ENCODE peak calls at places on chromosomes 6 and 20, in nine cellular contexts. One of them, this sample, is unnamed.

GRCh38 chr6:17334265-17334664 is 53.1 kb downstream of the RBM24 start:
- DNase-seq in NCI-H1092 treated with DMSO at 0.1 percent for 48 hours: no peak
- DNase-seq in posterior vena cava: no peak
- DNase-seq in GF-D8: no peak
- DNase-seq in M059J: peak; percentile 87
- DNase-seq in HTR-8/SVneo: no peak
- DNase-seq in NCI-H524 treated with DMSO at 0.1 percent for 48 hours: no peak
- DNase-seq in MCF 10A: peak; percentile 33
- DNase-seq in NCI-H1105: no peak
- DNase-seq in this sample: no peak

GRCh38 chr6:47414517-47415167 is 62.9 kb upstream of the CD2AP start:
- DNase-seq in MCF 10A: peak; percentile 37
- DNase-seq in NCI-H1092 treated with DMSO at 0.1 percent for 48 hours: no peak
- DNase-seq in GF-D8: no peak
- DNase-seq in NCI-H1105: no peak
- DNase-seq in NCI-H524 treated with DMSO at 0.1 percent for 48 hours: no peak
- DNase-seq in HTR-8/SVneo: no peak
- DNase-seq in posterior vena cava: no peak
- DNase-seq in M059J: peak; percentile 93
- DNase-seq in this sample: no peak

GRCh38 chr6:89997456-89998445 is 103.5 kb downstream of the GJA10 start:
- DNase-seq in M059J: peak; percentile 44
- DNase-seq in NCI-H1105: no peak
- DNase-seq in posterior vena cava: no peak
- DNase-seq in MCF 10A: no peak
- DNase-seq in GF-D8: no peak
- DNase-seq in HTR-8/SVneo: no peak
- DNase-seq in NCI-H1092 treated with DMSO at 0.1 percent for 48 hours: no peak
- DNase-seq in NCI-H524 treated with DMSO at 0.1 percent for 48 hours: no peak
- DNase-seq in this sample: no peak

GRCh38 chr6:39520411-39520810 is 197.9 kb upstream of the KCNK16 start:
- DNase-seq in posterior vena cava: no peak
- DNase-seq in HTR-8/SVneo: no peak
- DNase-seq in M059J: no peak
- DNase-seq in MCF 10A: no peak
- DNase-seq in NCI-H1092 treated with DMSO at 0.1 percent for 48 hours: no peak
- DNase-seq in NCI-H524 treated with DMSO at 0.1 percent for 48 hours: no peak
- DNase-seq in NCI-H1105: no peak
- DNase-seq in GF-D8: no peak
- DNase-seq in this sample: no peak

GRCh38 chr6:88629838-88630462 is 333.5 kb downstream of the RNGTT start:
- DNase-seq in NCI-H1105: peak; percentile 11
- DNase-seq in GF-D8: no peak
- DNase-seq in posterior vena cava: no peak
- DNase-seq in NCI-H1092 treated with DMSO at 0.1 percent for 48 hours: no peak
- DNase-seq in NCI-H524 treated with DMSO at 0.1 percent for 48 hours: no peak
- DNase-seq in MCF 10A: peak; percentile 3
- DNase-seq in HTR-8/SVneo: no peak
- DNase-seq in M059J: no peak
- DNase-seq in this sample: peak; percentile 8

GRCh38 chr6:13068558-13069210 is 259.7 kb downstream of the TBC1D7 start:
- DNase-seq in posterior vena cava: no peak
- DNase-seq in NCI-H524 treated with DMSO at 0.1 percent for 48 hours: no peak
- DNase-seq in GF-D8: peak; percentile 38
- DNase-seq in NCI-H1105: no peak
- DNase-seq in NCI-H1092 treated with DMSO at 0.1 percent for 48 hours: no peak
- DNase-seq in HTR-8/SVneo: no peak
- DNase-seq in M059J: no peak
- DNase-seq in MCF 10A: no peak
- DNase-seq in this sample: no peak

GRCh38 chr6:153231048-153231635 is 100.1 kb upstream of the RGS17 start:
- DNase-seq in GF-D8: no peak
- DNase-seq in NCI-H1105: no peak
- DNase-seq in HTR-8/SVneo: peak; percentile 32
- DNase-seq in NCI-H1092 treated with DMSO at 0.1 percent for 48 hours: peak; percentile 62
- DNase-seq in MCF 10A: peak; percentile 74
- DNase-seq in M059J: peak; percentile 29
- DNase-seq in NCI-H524 treated with DMSO at 0.1 percent for 48 hours: no peak
- DNase-seq in posterior vena cava: no peak
- DNase-seq in this sample: peak; percentile 23

GRCh38 chr6:167827588-167828324 is 1.0 kb downstream of the AFDN start:
- DNase-seq in GF-D8: no peak
- DNase-seq in MCF 10A: peak; percentile 57
- DNase-seq in NCI-H1105: peak; percentile 61
- DNase-seq in NCI-H1092 treated with DMSO at 0.1 percent for 48 hours: peak; percentile 74
- DNase-seq in posterior vena cava: peak; percentile 81
- DNase-seq in M059J: peak; percentile 68
- DNase-seq in NCI-H524 treated with DMSO at 0.1 percent for 48 hours: no peak
- DNase-seq in HTR-8/SVneo: peak; percentile 24
- DNase-seq in this sample: peak; percentile 8

GRCh38 chr6:32627831-32628230 is 9.4 kb upstream of the HLA-DQA1 start:
- DNase-seq in posterior vena cava: no peak
- DNase-seq in NCI-H1105: no peak
- DNase-seq in NCI-H1092 treated with DMSO at 0.1 percent for 48 hours: no peak
- DNase-seq in NCI-H524 treated with DMSO at 0.1 percent for 48 hours: no peak
- DNase-seq in GF-D8: no peak
- DNase-seq in M059J: peak; percentile 17
- DNase-seq in HTR-8/SVneo: no peak
- DNase-seq in MCF 10A: peak; percentile 34
- DNase-seq in this sample: no peak

GRCh38 chr20:47747663-47748031 is 37.6 kb downstream of the SULF2 start:
- DNase-seq in NCI-H1105: no peak
- DNase-seq in GF-D8: no peak
- DNase-seq in MCF 10A: no peak
- DNase-seq in M059J: no peak
- DNase-seq in NCI-H524 treated with DMSO at 0.1 percent for 48 hours: peak; percentile 22
- DNase-seq in posterior vena cava: no peak
- DNase-seq in NCI-H1092 treated with DMSO at 0.1 percent for 48 hours: no peak
- DNase-seq in HTR-8/SVneo: no peak
- DNase-seq in this sample: no peak

GRCh38 chr20:8749986-8750385 is 318.9 kb upstream of the PLCB4 start:
- DNase-seq in NCI-H524 treated with DMSO at 0.1 percent for 48 hours: no peak
- DNase-seq in posterior vena cava: no peak
- DNase-seq in MCF 10A: no peak
- DNase-seq in NCI-H1092 treated with DMSO at 0.1 percent for 48 hours: no peak
- DNase-seq in M059J: peak; percentile 44
- DNase-seq in GF-D8: no peak
- DNase-seq in HTR-8/SVneo: no peak
- DNase-seq in NCI-H1105: no peak
- DNase-seq in this sample: no peak

GRCh38 chr6:151501511-151502136 is 7.8 kb downstream of the CCDC170 start:
- DNase-seq in M059J: no peak
- DNase-seq in NCI-H1105: no peak
- DNase-seq in posterior vena cava: no peak
- DNase-seq in GF-D8: no peak
- DNase-seq in MCF 10A: no peak
- DNase-seq in NCI-H524 treated with DMSO at 0.1 percent for 48 hours: no peak
- DNase-seq in NCI-H1092 treated with DMSO at 0.1 percent for 48 hours: no peak
- DNase-seq in HTR-8/SVneo: no peak
- DNase-seq in this sample: no peak

GRCh38 chr6:51495016-51495805 is 592.2 kb downstream of the PKHD1 start:
- DNase-seq in GF-D8: no peak
- DNase-seq in NCI-H524 treated with DMSO at 0.1 percent for 48 hours: no peak
- DNase-seq in NCI-H1092 treated with DMSO at 0.1 percent for 48 hours: no peak
- DNase-seq in M059J: no peak
- DNase-seq in posterior vena cava: no peak
- DNase-seq in MCF 10A: no peak
- DNase-seq in NCI-H1105: no peak
- DNase-seq in HTR-8/SVneo: no peak
- DNase-seq in this sample: no peak

GRCh38 chr20:9978395-9979004 is 56.3 kb upstream of the ANKEF1 start:
- DNase-seq in NCI-H524 treated with DMSO at 0.1 percent for 48 hours: peak; percentile 85
- DNase-seq in GF-D8: peak; percentile 14
- DNase-seq in posterior vena cava: no peak
- DNase-seq in M059J: peak; percentile 95
- DNase-seq in NCI-H1105: peak; percentile 56
- DNase-seq in HTR-8/SVneo: peak; percentile 61
- DNase-seq in NCI-H1092 treated with DMSO at 0.1 percent for 48 hours: peak; percentile 82
- DNase-seq in MCF 10A: peak; percentile 88
- DNase-seq in this sample: peak; percentile 79

GRCh38 chr6:106084106-106084963 is 1.8 kb upstream of the PRDM1 start:
- DNase-seq in NCI-H524 treated with DMSO at 0.1 percent for 48 hours: peak; percentile 44
- DNase-seq in posterior vena cava: no peak
- DNase-seq in GF-D8: peak; percentile 78
- DNase-seq in M059J: peak; percentile 92
- DNase-seq in MCF 10A: peak; percentile 84
- DNase-seq in HTR-8/SVneo: peak; percentile 31
- DNase-seq in NCI-H1092 treated with DMSO at 0.1 percent for 48 hours: no peak
- DNase-seq in NCI-H1105: peak; percentile 84
- DNase-seq in this sample: peak; percentile 56

GRCh38 chr6:15464211-15464725 is 198.6 kb downstream of the DTNBP1 start:
- DNase-seq in M059J: peak; percentile 23
- DNase-seq in NCI-H1092 treated with DMSO at 0.1 percent for 48 hours: no peak
- DNase-seq in HTR-8/SVneo: no peak
- DNase-seq in posterior vena cava: no peak
- DNase-seq in MCF 10A: peak; percentile 57
- DNase-seq in NCI-H524 treated with DMSO at 0.1 percent for 48 hours: no peak
- DNase-seq in NCI-H1105: no peak
- DNase-seq in GF-D8: no peak
- DNase-seq in this sample: peak; percentile 5

GRCh38 chr6:162825597-162825996 is 97.8 kb downstream of the PACRG start:
- DNase-seq in GF-D8: no peak
- DNase-seq in NCI-H524 treated with DMSO at 0.1 percent for 48 hours: no peak
- DNase-seq in HTR-8/SVneo: no peak
- DNase-seq in MCF 10A: no peak
- DNase-seq in NCI-H1105: no peak
- DNase-seq in NCI-H1092 treated with DMSO at 0.1 percent for 48 hours: no peak
- DNase-seq in posterior vena cava: no peak
- DNase-seq in M059J: no peak
- DNase-seq in this sample: no peak

GRCh38 chr6:158517581-158517980 is 42.3 kb upstream of the TMEM181 start:
- DNase-seq in HTR-8/SVneo: no peak
- DNase-seq in M059J: peak; percentile 19
- DNase-seq in NCI-H1105: no peak
- DNase-seq in NCI-H1092 treated with DMSO at 0.1 percent for 48 hours: peak; percentile 21
- DNase-seq in posterior vena cava: peak; percentile 34
- DNase-seq in NCI-H524 treated with DMSO at 0.1 percent for 48 hours: no peak
- DNase-seq in MCF 10A: no peak
- DNase-seq in GF-D8: no peak
- DNase-seq in this sample: no peak

GRCh38 chr6:136090929-136091328 is 159.2 kb downstream of the MTFR2 start:
- DNase-seq in MCF 10A: no peak
- DNase-seq in NCI-H524 treated with DMSO at 0.1 percent for 48 hours: no peak
- DNase-seq in NCI-H1092 treated with DMSO at 0.1 percent for 48 hours: no peak
- DNase-seq in GF-D8: no peak
- DNase-seq in posterior vena cava: no peak
- DNase-seq in M059J: peak; percentile 39
- DNase-seq in HTR-8/SVneo: no peak
- DNase-seq in NCI-H1105: no peak
- DNase-seq in this sample: no peak

GRCh38 chr6:150652848-150653613 is 53.3 kb downstream of the PLEKHG1 start:
- DNase-seq in M059J: no peak
- DNase-seq in HTR-8/SVneo: no peak
- DNase-seq in GF-D8: no peak
- DNase-seq in NCI-H1092 treated with DMSO at 0.1 percent for 48 hours: no peak
- DNase-seq in NCI-H524 treated with DMSO at 0.1 percent for 48 hours: no peak
- DNase-seq in MCF 10A: no peak
- DNase-seq in NCI-H1105: no peak
- DNase-seq in posterior vena cava: no peak
- DNase-seq in this sample: no peak

GRCh38 chr6:158810149-158811095 is 8.7 kb downstream of the EZR start:
- DNase-seq in NCI-H1105: no peak
- DNase-seq in NCI-H524 treated with DMSO at 0.1 percent for 48 hours: no peak
- DNase-seq in HTR-8/SVneo: no peak
- DNase-seq in NCI-H1092 treated with DMSO at 0.1 percent for 48 hours: no peak
- DNase-seq in GF-D8: no peak
- DNase-seq in M059J: no peak
- DNase-seq in posterior vena cava: no peak
- DNase-seq in MCF 10A: no peak
- DNase-seq in this sample: no peak

GRCh38 chr6:44312901-44313788 is at the start of gene AARS2:
- DNase-seq in MCF 10A: peak; percentile 83
- DNase-seq in NCI-H1092 treated with DMSO at 0.1 percent for 48 hours: peak; percentile 91
- DNase-seq in NCI-H524 treated with DMSO at 0.1 percent for 48 hours: peak; percentile 25
- DNase-seq in M059J: peak; percentile 87
- DNase-seq in posterior vena cava: peak; percentile 97
- DNase-seq in NCI-H1105: peak; percentile 77
- DNase-seq in HTR-8/SVneo: peak; percentile 87
- DNase-seq in GF-D8: peak; percentile 49
- DNase-seq in this sample: peak; percentile 83

GRCh38 chr20:57392130-57392445 is 892 bp downstream of the RBM38 start:
- DNase-seq in NCI-H1105: no peak
- DNase-seq in NCI-H1092 treated with DMSO at 0.1 percent for 48 hours: peak; percentile 22
- DNase-seq in GF-D8: no peak
- DNase-seq in posterior vena cava: peak; percentile 43
- DNase-seq in M059J: no peak
- DNase-seq in MCF 10A: no peak
- DNase-seq in HTR-8/SVneo: peak; percentile 73
- DNase-seq in NCI-H524 treated with DMSO at 0.1 percent for 48 hours: no peak
- DNase-seq in this sample: no peak

GRCh38 chr6:44057238-44057930 is 69.9 kb downstream of the MRPL14 start:
- DNase-seq in MCF 10A: peak; percentile 49
- DNase-seq in NCI-H1092 treated with DMSO at 0.1 percent for 48 hours: no peak
- DNase-seq in NCI-H524 treated with DMSO at 0.1 percent for 48 hours: no peak
- DNase-seq in M059J: peak; percentile 77
- DNase-seq in posterior vena cava: no peak
- DNase-seq in GF-D8: no peak
- DNase-seq in NCI-H1105: no peak
- DNase-seq in HTR-8/SVneo: no peak
- DNase-seq in this sample: no peak

GRCh38 chr6:134420638-134421181 is 102.8 kb upstream of the SGK1 start:
- DNase-seq in NCI-H1092 treated with DMSO at 0.1 percent for 48 hours: no peak
- DNase-seq in posterior vena cava: no peak
- DNase-seq in HTR-8/SVneo: no peak
- DNase-seq in M059J: peak; percentile 93
- DNase-seq in NCI-H524 treated with DMSO at 0.1 percent for 48 hours: no peak
- DNase-seq in GF-D8: no peak
- DNase-seq in NCI-H1105: no peak
- DNase-seq in MCF 10A: no peak
- DNase-seq in this sample: no peak

GRCh38 chr6:157929765-157930319 is 51.8 kb upstream of the SYNJ2 start:
- DNase-seq in NCI-H1105: no peak
- DNase-seq in GF-D8: no peak
- DNase-seq in posterior vena cava: no peak
- DNase-seq in NCI-H1092 treated with DMSO at 0.1 percent for 48 hours: no peak
- DNase-seq in HTR-8/SVneo: no peak
- DNase-seq in M059J: no peak
- DNase-seq in NCI-H524 treated with DMSO at 0.1 percent for 48 hours: no peak
- DNase-seq in MCF 10A: no peak
- DNase-seq in this sample: no peak

GRCh38 chr20:50418890-50419642 is 91.1 kb upstream of the PTPN1 start:
- DNase-seq in HTR-8/SVneo: no peak
- DNase-seq in posterior vena cava: no peak
- DNase-seq in NCI-H524 treated with DMSO at 0.1 percent for 48 hours: peak; percentile 68
- DNase-seq in NCI-H1092 treated with DMSO at 0.1 percent for 48 hours: no peak
- DNase-seq in MCF 10A: peak; percentile 57
- DNase-seq in NCI-H1105: no peak
- DNase-seq in M059J: no peak
- DNase-seq in GF-D8: no peak
- DNase-seq in this sample: no peak

GRCh38 chr6:111763381-111763780 is 109.9 kb downstream of the FYN start:
- DNase-seq in MCF 10A: no peak
- DNase-seq in posterior vena cava: no peak
- DNase-seq in NCI-H524 treated with DMSO at 0.1 percent for 48 hours: no peak
- DNase-seq in NCI-H1092 treated with DMSO at 0.1 percent for 48 hours: no peak
- DNase-seq in HTR-8/SVneo: no peak
- DNase-seq in GF-D8: no peak
- DNase-seq in NCI-H1105: no peak
- DNase-seq in M059J: no peak
- DNase-seq in this sample: no peak

GRCh38 chr6:26055670-26056582 is 31.3 kb upstream of the HFE start:
- DNase-seq in MCF 10A: peak; percentile 91
- DNase-seq in NCI-H524 treated with DMSO at 0.1 percent for 48 hours: peak; percentile 65
- DNase-seq in GF-D8: peak; percentile 80
- DNase-seq in NCI-H1092 treated with DMSO at 0.1 percent for 48 hours: peak; percentile 77
- DNase-seq in posterior vena cava: peak; percentile 97
- DNase-seq in M059J: peak; percentile 94
- DNase-seq in HTR-8/SVneo: peak; percentile 90
- DNase-seq in NCI-H1105: peak; percentile 89
- DNase-seq in this sample: peak; percentile 72

GRCh38 chr6:144478487-144478886 is 193.4 kb downstream of the UTRN start:
- DNase-seq in NCI-H524 treated with DMSO at 0.1 percent for 48 hours: no peak
- DNase-seq in MCF 10A: no peak
- DNase-seq in HTR-8/SVneo: no peak
- DNase-seq in posterior vena cava: peak; percentile 80
- DNase-seq in NCI-H1105: no peak
- DNase-seq in NCI-H1092 treated with DMSO at 0.1 percent for 48 hours: no peak
- DNase-seq in M059J: no peak
- DNase-seq in GF-D8: no peak
- DNase-seq in this sample: no peak

GRCh38 chr6:17714879-17715860 is 8.4 kb upstream of the NUP153 start:
- DNase-seq in posterior vena cava: no peak
- DNase-seq in NCI-H524 treated with DMSO at 0.1 percent for 48 hours: no peak
- DNase-seq in M059J: peak; percentile 99
- DNase-seq in GF-D8: no peak
- DNase-seq in MCF 10A: peak; percentile 86
- DNase-seq in HTR-8/SVneo: peak; percentile 74
- DNase-seq in NCI-H1092 treated with DMSO at 0.1 percent for 48 hours: no peak
- DNase-seq in NCI-H1105: no peak
- DNase-seq in this sample: no peak

This sample was measured in NCI-H1436.